ENCODE peak calls at places on chromosomes 5 and 9, in six cellular contexts. One of them, this sample, is unnamed.
A peak's percentile ranks its signal among the peaks of the same experiment; 100 is the strongest.

GRCh38 chr9:107740088-107740980 is 250.8 kb upstream of the KLF4 start:
- DNase-seq in GM12878: no peak
- DNase-seq in K562: no peak
- DNase-seq in HepG2: no peak
- DNase-seq in SK-N-SH: no peak
- DNase-seq in HL-60: no peak
- DNase-seq in this sample: no peak

GRCh38 chr5:157710887-157711286 is 20.3 kb upstream of the THG1L start:
- DNase-seq in GM12878: no peak
- DNase-seq in K562: no peak
- DNase-seq in HepG2: no peak
- DNase-seq in SK-N-SH: no peak
- DNase-seq in HL-60: no peak
- DNase-seq in this sample: no peak

GRCh38 chr9:34985311-34985899 is 4.1 kb upstream of the DNAJB5 start:
- DNase-seq in GM12878: no peak
- DNase-seq in K562: peak; percentile 35
- DNase-seq in HepG2: peak; percentile 57
- DNase-seq in SK-N-SH: peak; percentile 68
- DNase-seq in HL-60: no peak
- DNase-seq in this sample: peak; percentile 89

GRCh38 chr5:181222630-181223040 is 446 bp upstream of the TRIM41 start:
- DNase-seq in GM12878: no peak
- DNase-seq in K562: no peak
- DNase-seq in HepG2: no peak
- DNase-seq in SK-N-SH: no peak
- DNase-seq in HL-60: no peak
- DNase-seq in this sample: no peak

GRCh38 chr9:88605500-88606172 is 70.7 kb downstream of the NXNL2 start:
- DNase-seq in GM12878: no peak
- DNase-seq in K562: no peak
- DNase-seq in HepG2: no peak
- DNase-seq in SK-N-SH: no peak
- DNase-seq in HL-60: no peak
- DNase-seq in this sample: no peak

GRCh38 chr5:151315998-151316597 is 12.5 kb upstream of the SLC36A3 start:
- DNase-seq in GM12878: peak; percentile 7
- DNase-seq in K562: peak; percentile 68
- DNase-seq in HepG2: peak; percentile 37
- DNase-seq in SK-N-SH: peak; percentile 74
- DNase-seq in HL-60: peak; percentile 17
- DNase-seq in this sample: peak; percentile 85

GRCh38 chr5:146778795-146779579 is 99.6 kb downstream of the PPP2R2B start:
- DNase-seq in GM12878: no peak
- DNase-seq in K562: no peak
- DNase-seq in HepG2: no peak
- DNase-seq in SK-N-SH: no peak
- DNase-seq in HL-60: no peak
- DNase-seq in this sample: no peak

GRCh38 chr5:5695266-5695665 is 272.8 kb downstream of the ICE1 start:
- DNase-seq in GM12878: no peak
- DNase-seq in K562: no peak
- DNase-seq in HepG2: no peak
- DNase-seq in SK-N-SH: no peak
- DNase-seq in HL-60: no peak
- DNase-seq in this sample: no peak

GRCh38 chr5:77981820-77982219 is 205.7 kb upstream of the TBCA start:
- DNase-seq in GM12878: no peak
- DNase-seq in K562: no peak
- DNase-seq in HepG2: no peak
- DNase-seq in SK-N-SH: no peak
- DNase-seq in HL-60: no peak
- DNase-seq in this sample: no peak

GRCh38 chr9:12748954-12749353 is 25.9 kb upstream of the LURAP1L start:
- DNase-seq in GM12878: no peak
- DNase-seq in K562: no peak
- DNase-seq in HepG2: no peak
- DNase-seq in SK-N-SH: no peak
- DNase-seq in HL-60: no peak
- DNase-seq in this sample: no peak

GRCh38 chr9:72557549-72557948 is 36.1 kb downstream of the TMC1 start:
- DNase-seq in GM12878: no peak
- DNase-seq in K562: peak; percentile 66
- DNase-seq in HepG2: peak; percentile 59
- DNase-seq in SK-N-SH: no peak
- DNase-seq in HL-60: peak; percentile 83
- DNase-seq in this sample: peak; percentile 9

GRCh38 chr5:37665889-37666288 is 174.0 kb downstream of the GDNF start:
- DNase-seq in GM12878: no peak
- DNase-seq in K562: no peak
- DNase-seq in HepG2: no peak
- DNase-seq in SK-N-SH: no peak
- DNase-seq in HL-60: no peak
- DNase-seq in this sample: no peak

GRCh38 chr9:113155911-113156559 is 5.2 kb downstream of the SLC31A2 start:
- DNase-seq in GM12878: no peak
- DNase-seq in K562: no peak
- DNase-seq in HepG2: no peak
- DNase-seq in SK-N-SH: no peak
- DNase-seq in HL-60: peak; percentile 55
- DNase-seq in this sample: no peak

GRCh38 chr9:124052401-124052800 is 40.8 kb downstream of the LHX2 start:
- DNase-seq in GM12878: no peak
- DNase-seq in K562: no peak
- DNase-seq in HepG2: no peak
- DNase-seq in SK-N-SH: no peak
- DNase-seq in HL-60: no peak
- DNase-seq in this sample: no peak

GRCh38 chr5:435961-436640 is 6.9 kb upstream of the EXOC3 start:
- DNase-seq in GM12878: no peak
- DNase-seq in K562: peak; percentile 45
- DNase-seq in HepG2: peak; percentile 25
- DNase-seq in SK-N-SH: peak; percentile 61
- DNase-seq in HL-60: no peak
- DNase-seq in this sample: no peak

GRCh38 chr5:103847060-103847459 is 284.5 kb upstream of the NUDT12 start:
- DNase-seq in GM12878: no peak
- DNase-seq in K562: no peak
- DNase-seq in HepG2: no peak
- DNase-seq in SK-N-SH: no peak
- DNase-seq in HL-60: no peak
- DNase-seq in this sample: no peak

GRCh38 chr9:79210541-79211243 is 361.1 kb upstream of the TLE4 start:
- DNase-seq in GM12878: no peak
- DNase-seq in K562: no peak
- DNase-seq in HepG2: no peak
- DNase-seq in SK-N-SH: no peak
- DNase-seq in HL-60: no peak
- DNase-seq in this sample: no peak

GRCh38 chr9:79213417-79214125 is 358.2 kb upstream of the TLE4 start:
- DNase-seq in GM12878: no peak
- DNase-seq in K562: no peak
- DNase-seq in HepG2: no peak
- DNase-seq in SK-N-SH: no peak
- DNase-seq in HL-60: no peak
- DNase-seq in this sample: no peak

GRCh38 chr9:79209012-79209411 is 362.8 kb upstream of the TLE4 start:
- DNase-seq in GM12878: no peak
- DNase-seq in K562: no peak
- DNase-seq in HepG2: no peak
- DNase-seq in SK-N-SH: no peak
- DNase-seq in HL-60: no peak
- DNase-seq in this sample: no peak
- TF ChIP-seq GABPA in GM12878: no peak
- TF ChIP-seq GABPA in K562: no peak
- TF ChIP-seq GABPA in HepG2: no peak
- TF ChIP-seq GABPA in SK-N-SH: no peak
- TF ChIP-seq GABPA in HL-60: no peak
- TF ChIP-seq GABPA in this sample: no peak

GRCh38 chr5:135330798-135331096 is 68.3 kb downstream of the MACROH2A1 start:
- DNase-seq in GM12878: no peak
- DNase-seq in K562: no peak
- DNase-seq in HepG2: no peak
- DNase-seq in SK-N-SH: no peak
- DNase-seq in HL-60: no peak
- DNase-seq in this sample: no peak

GRCh38 chr5:135333737-135334515 is 65.1 kb downstream of the MACROH2A1 start:
- DNase-seq in GM12878: no peak
- DNase-seq in K562: peak; percentile 42
- DNase-seq in HepG2: no peak
- DNase-seq in SK-N-SH: no peak
- DNase-seq in HL-60: no peak
- DNase-seq in this sample: no peak

GRCh38 chr5:135331612-135332011 is 67.4 kb downstream of the MACROH2A1 start:
- DNase-seq in GM12878: no peak
- DNase-seq in K562: no peak
- DNase-seq in HepG2: no peak
- DNase-seq in SK-N-SH: no peak
- DNase-seq in HL-60: no peak
- DNase-seq in this sample: no peak

GRCh38 chr5:135329913-135330797 is 68.9 kb downstream of the MACROH2A1 start:
- DNase-seq in GM12878: no peak
- DNase-seq in K562: no peak
- DNase-seq in HepG2: peak; percentile 24
- DNase-seq in SK-N-SH: no peak
- DNase-seq in HL-60: no peak
- DNase-seq in this sample: no peak

DNA sequence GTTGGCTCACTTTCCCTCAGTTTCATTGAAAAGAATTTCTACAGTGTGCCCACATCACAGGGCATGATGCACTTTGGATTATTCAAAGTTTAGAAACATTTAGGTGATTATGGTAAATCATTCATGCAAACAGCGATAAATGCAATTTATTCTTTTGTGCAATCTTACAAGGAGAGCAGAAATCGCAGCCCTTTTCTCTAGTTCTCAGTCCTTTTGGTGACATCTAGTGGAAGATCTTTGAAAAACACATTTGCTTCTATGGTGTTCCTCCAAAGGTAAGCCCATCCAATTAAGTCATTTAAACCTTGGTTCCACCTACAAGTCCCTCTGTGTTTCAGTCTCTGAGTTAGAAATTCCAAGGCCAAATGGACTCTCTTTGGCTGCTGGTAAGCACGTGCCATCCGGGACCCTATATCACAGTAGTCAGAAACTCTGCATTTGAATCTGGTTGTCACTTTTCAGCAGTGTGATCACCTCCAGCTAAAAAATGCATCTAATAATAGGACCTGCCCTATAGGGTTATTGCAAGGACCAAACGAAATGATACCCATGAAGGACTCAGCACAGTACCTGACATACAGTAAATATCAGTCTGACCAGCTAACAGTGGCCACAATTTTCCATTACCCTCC is 66.4 kb downstream of the MACROH2A1 start:
- DNase-seq in GM12878: no peak
- DNase-seq in K562: peak; percentile 71
- DNase-seq in HepG2: peak; percentile 59
- DNase-seq in SK-N-SH: peak; percentile 66
- DNase-seq in HL-60: no peak
- DNase-seq in this sample: no peak
- TF ChIP-seq GABPA in GM12878: no peak
- TF ChIP-seq GABPA in K562: no peak
- TF ChIP-seq GABPA in HepG2: no peak
- TF ChIP-seq GABPA in SK-N-SH: no peak
- TF ChIP-seq GABPA in HL-60: no peak
- TF ChIP-seq GABPA in this sample: no peak

GRCh38 chr5:177967221-177967887 is 28.7 kb downstream of the PROP1 start:
- DNase-seq in GM12878: no peak
- DNase-seq in K562: no peak
- DNase-seq in HepG2: no peak
- DNase-seq in SK-N-SH: no peak
- DNase-seq in HL-60: no peak
- DNase-seq in this sample: no peak

GRCh38 chr5:177972613-177973012 is 23.4 kb downstream of the PROP1 start:
- DNase-seq in GM12878: no peak
- DNase-seq in K562: no peak
- DNase-seq in HepG2: no peak
- DNase-seq in SK-N-SH: no peak
- DNase-seq in HL-60: no peak
- DNase-seq in this sample: no peak

GRCh38 chr5:177968661-177969211 is 27.3 kb downstream of the PROP1 start:
- DNase-seq in GM12878: no peak
- DNase-seq in K562: no peak
- DNase-seq in HepG2: no peak
- DNase-seq in SK-N-SH: no peak
- DNase-seq in HL-60: no peak
- DNase-seq in this sample: no peak

DNA sequence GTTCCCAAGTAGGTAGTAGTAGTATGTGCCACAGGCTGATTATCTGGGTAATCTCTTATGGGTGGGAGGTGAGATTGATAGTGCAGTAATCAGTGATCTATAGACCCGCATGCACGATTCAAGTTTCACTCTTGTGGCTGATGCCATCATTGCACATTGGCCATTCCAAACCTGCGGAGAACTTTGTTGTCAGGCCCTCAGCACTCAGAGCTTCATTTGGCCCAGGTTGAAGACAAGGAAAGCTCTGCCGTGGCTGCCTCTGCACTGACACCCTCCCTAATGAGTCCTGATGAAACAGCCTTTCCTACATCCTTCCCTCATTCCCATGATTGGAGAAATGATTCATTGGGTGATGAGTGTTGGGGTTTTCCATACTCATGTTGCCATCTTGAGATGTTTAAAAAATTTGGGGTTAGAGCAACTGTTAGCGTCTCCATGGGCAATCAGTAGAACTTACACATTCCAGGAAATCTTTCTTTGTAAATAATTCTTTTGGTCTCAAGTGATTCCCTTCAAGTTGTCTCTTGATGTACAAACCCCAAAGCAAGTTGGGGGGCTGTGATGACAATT is 22.9 kb downstream of the PROP1 start:
- DNase-seq in GM12878: no peak
- DNase-seq in K562: no peak
- DNase-seq in HepG2: no peak
- DNase-seq in SK-N-SH: no peak
- DNase-seq in HL-60: no peak
- DNase-seq in this sample: no peak
- TF ChIP-seq GABPA in GM12878: no peak
- TF ChIP-seq GABPA in K562: no peak
- TF ChIP-seq GABPA in HepG2: no peak
- TF ChIP-seq GABPA in SK-N-SH: no peak
- TF ChIP-seq GABPA in HL-60: no peak
- TF ChIP-seq GABPA in this sample: no peak

DNA sequence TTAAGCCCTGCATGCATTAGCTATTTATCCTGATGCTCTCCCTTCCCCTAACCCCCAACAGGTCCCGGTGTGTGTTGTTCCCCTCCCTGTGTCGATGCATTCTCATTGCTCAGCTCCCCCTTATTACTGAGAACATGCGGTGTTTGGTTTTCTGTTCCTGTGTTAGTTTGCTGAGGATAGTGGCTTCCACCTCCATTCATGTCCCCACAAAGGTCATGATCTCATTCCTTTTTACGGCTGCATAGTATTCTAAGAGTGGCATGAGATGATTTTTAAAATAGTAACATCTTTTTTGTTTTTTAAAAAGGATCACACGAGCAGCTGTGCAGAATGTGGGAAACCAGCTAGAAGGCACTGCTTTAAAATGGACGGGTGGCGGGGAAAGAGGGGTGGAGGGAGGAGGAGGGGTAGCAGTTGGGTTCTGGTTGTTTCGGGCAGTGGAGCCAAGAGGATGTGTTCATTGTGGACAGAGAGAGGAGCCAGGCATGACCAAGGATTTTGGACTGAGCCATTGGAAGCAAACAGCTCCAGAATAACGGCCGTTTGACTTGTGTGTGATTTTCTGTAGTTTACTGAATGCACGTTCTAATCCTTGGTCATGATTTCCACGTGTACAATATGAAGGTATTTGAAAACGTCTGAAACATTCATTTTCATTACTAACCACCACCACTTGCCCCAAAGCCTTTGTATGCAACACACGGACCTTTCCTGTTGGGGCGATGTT is 1.7 kb upstream of the TENT4A start:
- DNase-seq in GM12878: no peak
- DNase-seq in K562: no peak
- DNase-seq in HepG2: no peak
- DNase-seq in SK-N-SH: no peak
- DNase-seq in HL-60: no peak
- DNase-seq in this sample: no peak
- TF ChIP-seq GABPA in GM12878: no peak
- TF ChIP-seq GABPA in K562: no peak
- TF ChIP-seq GABPA in HepG2: no peak
- TF ChIP-seq GABPA in SK-N-SH: no peak
- TF ChIP-seq GABPA in HL-60: no peak
- TF ChIP-seq GABPA in this sample: no peak

This sample was measured in H1.